ENCODE peak calls at places on chromosomes 11 and 22, in six cellular contexts. One of them, this sample, is unnamed.

GRCh38 chr11:111006207-111006606 is 239.3 kb upstream of the POU2AF2 start:
- DNase-seq in HepG2: no peak
- DNase-seq in K562: no peak
- DNase-seq in A549: no peak
- DNase-seq in endothelial cell of umbilical vein: no peak
- DNase-seq in GM12878: no peak
- DNase-seq in this sample: no peak

GRCh38 chr11:112291191-112291590 is 30.5 kb upstream of the PLET1 start:
- DNase-seq in HepG2: no peak
- DNase-seq in K562: no peak
- DNase-seq in A549: no peak
- DNase-seq in endothelial cell of umbilical vein: no peak
- DNase-seq in GM12878: no peak
- DNase-seq in this sample: no peak

GRCh38 chr11:66970808-66971442 is 4.2 kb upstream of the C11orf86 start:
- DNase-seq in HepG2: peak; percentile 95
- DNase-seq in K562: no peak
- DNase-seq in A549: peak; percentile 99
- DNase-seq in endothelial cell of umbilical vein: peak; percentile 74
- DNase-seq in GM12878: no peak
- DNase-seq in this sample: peak; percentile 97

GRCh38 chr11:121351089-121351488 is 58.5 kb downstream of the SC5D start:
- DNase-seq in HepG2: no peak
- DNase-seq in K562: no peak
- DNase-seq in A549: no peak
- DNase-seq in endothelial cell of umbilical vein: no peak
- DNase-seq in GM12878: no peak
- DNase-seq in this sample: no peak

GRCh38 chr11:72041364-72042058 is 38.8 kb downstream of the NUMA1 start:
- DNase-seq in HepG2: peak; percentile 31
- DNase-seq in K562: peak; percentile 27
- DNase-seq in A549: peak; percentile 65
- DNase-seq in endothelial cell of umbilical vein: peak; percentile 87
- DNase-seq in GM12878: no peak
- DNase-seq in this sample: no peak

GRCh38 chr11:77403228-77403627 is 70.7 kb downstream of the PAK1 start:
- DNase-seq in HepG2: no peak
- DNase-seq in K562: no peak
- DNase-seq in A549: no peak
- DNase-seq in endothelial cell of umbilical vein: no peak
- DNase-seq in GM12878: no peak
- DNase-seq in this sample: no peak

GRCh38 chr11:106950067-106950491 is 68.2 kb downstream of the GUCY1A2 start:
- DNase-seq in HepG2: no peak
- DNase-seq in K562: no peak
- DNase-seq in A549: no peak
- DNase-seq in endothelial cell of umbilical vein: no peak
- DNase-seq in GM12878: no peak
- DNase-seq in this sample: no peak

GRCh38 chr11:43278302-43278956 is 33.4 kb upstream of the API5 start:
- DNase-seq in HepG2: peak; percentile 54
- DNase-seq in K562: peak; percentile 42
- DNase-seq in A549: peak; percentile 49
- DNase-seq in endothelial cell of umbilical vein: peak; percentile 8
- DNase-seq in GM12878: no peak
- DNase-seq in this sample: peak; percentile 23

GRCh38 chr11:31977343-31977742 is 113.5 kb upstream of the RCN1 start:
- DNase-seq in HepG2: no peak
- DNase-seq in K562: no peak
- DNase-seq in A549: no peak
- DNase-seq in endothelial cell of umbilical vein: no peak
- DNase-seq in GM12878: no peak
- DNase-seq in this sample: no peak

GRCh38 chr22:50486561-50487289 is at the start of gene MIOX:
- DNase-seq in HepG2: no peak
- DNase-seq in K562: peak; percentile 27
- DNase-seq in A549: no peak
- DNase-seq in endothelial cell of umbilical vein: no peak
- DNase-seq in GM12878: no peak
- DNase-seq in this sample: no peak

GRCh38 chr11:14537134-14537599 is 17.0 kb upstream of the PSMA1 start:
- DNase-seq in HepG2: peak; percentile 20
- DNase-seq in K562: peak; percentile 64
- DNase-seq in A549: peak; percentile 44
- DNase-seq in endothelial cell of umbilical vein: peak; percentile 60
- DNase-seq in GM12878: no peak
- DNase-seq in this sample: peak; percentile 70

GRCh38 chr22:39454385-39454871 is 2.4 kb upstream of the MGAT3 start:
- DNase-seq in HepG2: no peak
- DNase-seq in K562: no peak
- DNase-seq in A549: peak; percentile 64
- DNase-seq in endothelial cell of umbilical vein: no peak
- DNase-seq in GM12878: no peak
- DNase-seq in this sample: no peak

GRCh38 chr11:34647131-34647530 is 26.2 kb downstream of the EHF start:
- DNase-seq in HepG2: no peak
- DNase-seq in K562: no peak
- DNase-seq in A549: no peak
- DNase-seq in endothelial cell of umbilical vein: no peak
- DNase-seq in GM12878: no peak
- DNase-seq in this sample: no peak

GRCh38 chr22:29359469-29359868 is 28.9 kb downstream of the AP1B1 start:
- DNase-seq in HepG2: peak; percentile 50
- DNase-seq in K562: peak; percentile 20
- DNase-seq in A549: peak; percentile 50
- DNase-seq in endothelial cell of umbilical vein: peak; percentile 77
- DNase-seq in GM12878: no peak
- DNase-seq in this sample: peak; percentile 60

GRCh38 chr22:19720150-19720827 is 3.0 kb upstream of the GP1BB start:
- DNase-seq in HepG2: no peak
- DNase-seq in K562: no peak
- DNase-seq in A549: no peak
- DNase-seq in endothelial cell of umbilical vein: no peak
- DNase-seq in GM12878: no peak
- DNase-seq in this sample: no peak

GRCh38 chr11:71268706-71269321 is 16.4 kb upstream of the SHANK2 start:
- DNase-seq in HepG2: peak; percentile 74
- DNase-seq in K562: no peak
- DNase-seq in A549: no peak
- DNase-seq in endothelial cell of umbilical vein: no peak
- DNase-seq in GM12878: no peak
- DNase-seq in this sample: no peak

GRCh38 chr11:104594228-104594958 is 303.9 kb downstream of the CASP12 start:
- DNase-seq in HepG2: no peak
- DNase-seq in K562: no peak
- DNase-seq in A549: no peak
- DNase-seq in endothelial cell of umbilical vein: no peak
- DNase-seq in GM12878: no peak
- DNase-seq in this sample: peak; percentile 15

GRCh38 chr11:132072880-132073213 is 702.4 kb downstream of the NTM start:
- DNase-seq in HepG2: no peak
- DNase-seq in K562: no peak
- DNase-seq in A549: no peak
- DNase-seq in endothelial cell of umbilical vein: no peak
- DNase-seq in GM12878: no peak
- DNase-seq in this sample: no peak

GRCh38 chr22:32413715-32414114 is 1.7 kb upstream of the RTCB start:
- DNase-seq in HepG2: peak; percentile 24
- DNase-seq in K562: peak; percentile 13
- DNase-seq in A549: peak; percentile 18
- DNase-seq in endothelial cell of umbilical vein: peak; percentile 28
- DNase-seq in GM12878: no peak
- DNase-seq in this sample: peak; percentile 15

GRCh38 chr11:128790200-128790599 is 76.9 kb downstream of the KCNJ1 start:
- DNase-seq in HepG2: no peak
- DNase-seq in K562: no peak
- DNase-seq in A549: no peak
- DNase-seq in endothelial cell of umbilical vein: peak; percentile 29
- DNase-seq in GM12878: no peak
- DNase-seq in this sample: no peak

GRCh38 chr11:75563501-75563977 is 1.5 kb downstream of the SERPINH1 start:
- DNase-seq in HepG2: no peak
- DNase-seq in K562: no peak
- DNase-seq in A549: no peak
- DNase-seq in endothelial cell of umbilical vein: peak; percentile 24
- DNase-seq in GM12878: no peak
- DNase-seq in this sample: no peak

GRCh38 chr22:29907753-29908515 is 25.0 kb downstream of the MTMR3 start:
- DNase-seq in HepG2: peak; percentile 75
- DNase-seq in K562: peak; percentile 78
- DNase-seq in A549: peak; percentile 86
- DNase-seq in endothelial cell of umbilical vein: peak; percentile 97
- DNase-seq in GM12878: no peak
- DNase-seq in this sample: peak; percentile 69

GRCh38 chr22:25741692-25742626 is at the start of gene MYO18B:
- DNase-seq in HepG2: no peak
- DNase-seq in K562: peak; percentile 89
- DNase-seq in A549: no peak
- DNase-seq in endothelial cell of umbilical vein: no peak
- DNase-seq in GM12878: no peak
- DNase-seq in this sample: peak; percentile 71

GRCh38 chr22:38305481-38306448 is 11.5 kb downstream of the CSNK1E start:
- DNase-seq in HepG2: no peak
- DNase-seq in K562: peak; percentile 32
- DNase-seq in A549: no peak
- DNase-seq in endothelial cell of umbilical vein: peak; percentile 67
- DNase-seq in GM12878: peak; percentile 89
- DNase-seq in this sample: peak; percentile 59

GRCh38 chr11:60923326-60923725 is 934 bp upstream of the TMEM132A start:
- DNase-seq in HepG2: no peak
- DNase-seq in K562: no peak
- DNase-seq in A549: no peak
- DNase-seq in endothelial cell of umbilical vein: no peak
- DNase-seq in GM12878: no peak
- DNase-seq in this sample: no peak

GRCh38 chr22:42847110-42847509 is 10.0 kb downstream of the ARFGAP3 start:
- DNase-seq in HepG2: no peak
- DNase-seq in K562: no peak
- DNase-seq in A549: no peak
- DNase-seq in endothelial cell of umbilical vein: no peak
- DNase-seq in GM12878: no peak
- DNase-seq in this sample: no peak

GRCh38 chr11:126968915-126969314 is 31.7 kb downstream of the KIRREL3 start:
- DNase-seq in HepG2: no peak
- DNase-seq in K562: peak; percentile 7
- DNase-seq in A549: no peak
- DNase-seq in endothelial cell of umbilical vein: no peak
- DNase-seq in GM12878: no peak
- DNase-seq in this sample: peak; percentile 13

GRCh38 chr22:22892096-22893052 is 4.8 kb downstream of the IGLL5 start:
- DNase-seq in HepG2: no peak
- DNase-seq in K562: no peak
- DNase-seq in A549: no peak
- DNase-seq in endothelial cell of umbilical vein: no peak
- DNase-seq in GM12878: no peak
- DNase-seq in this sample: no peak

GRCh38 chr11:94638278-94638901 is 71.2 kb downstream of the PIWIL4 start:
- DNase-seq in HepG2: no peak
- DNase-seq in K562: no peak
- DNase-seq in A549: no peak
- DNase-seq in endothelial cell of umbilical vein: no peak
- DNase-seq in GM12878: no peak
- DNase-seq in this sample: peak; percentile 55

GRCh38 chr11:36512016-36512415 is 1.9 kb upstream of the TRAF6 start:
- DNase-seq in HepG2: peak; percentile 58
- DNase-seq in K562: no peak
- DNase-seq in A549: no peak
- DNase-seq in endothelial cell of umbilical vein: no peak
- DNase-seq in GM12878: no peak
- DNase-seq in this sample: no peak

DNA sequence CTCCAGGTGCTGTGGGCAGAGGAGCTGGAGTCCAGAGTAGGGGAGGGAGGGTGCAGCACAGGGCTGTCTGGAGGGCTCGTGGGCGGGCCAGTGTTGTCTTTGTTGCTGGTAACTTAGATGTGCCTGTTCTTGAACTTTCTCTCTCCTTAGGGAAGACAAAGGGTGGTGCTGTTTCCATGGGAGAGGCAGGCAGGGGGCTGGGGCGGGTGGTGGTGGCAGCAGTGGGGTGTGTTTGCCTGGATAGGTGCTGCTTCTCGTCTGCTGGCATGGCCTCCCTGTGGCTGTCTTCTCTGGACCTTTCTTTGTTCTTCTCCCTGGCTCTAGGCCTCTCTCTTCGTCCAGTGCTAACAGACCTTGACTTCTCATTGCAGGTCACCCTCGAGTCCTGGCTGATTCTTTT is 8.5 kb downstream of the SIDT2 start:
- DNase-seq in HepG2: no peak
- DNase-seq in K562: no peak
- DNase-seq in A549: no peak
- DNase-seq in endothelial cell of umbilical vein: no peak
- DNase-seq in GM12878: no peak
- DNase-seq in this sample: no peak
- TF ChIP-seq MAX in HepG2: no peak
- TF ChIP-seq MAX in K562: no peak
- TF ChIP-seq MAX in A549: no peak
- TF ChIP-seq MAX in endothelial cell of umbilical vein: no peak
- TF ChIP-seq MAX in GM12878: no peak
- TF ChIP-seq MAX in this sample: no peak

DNA sequence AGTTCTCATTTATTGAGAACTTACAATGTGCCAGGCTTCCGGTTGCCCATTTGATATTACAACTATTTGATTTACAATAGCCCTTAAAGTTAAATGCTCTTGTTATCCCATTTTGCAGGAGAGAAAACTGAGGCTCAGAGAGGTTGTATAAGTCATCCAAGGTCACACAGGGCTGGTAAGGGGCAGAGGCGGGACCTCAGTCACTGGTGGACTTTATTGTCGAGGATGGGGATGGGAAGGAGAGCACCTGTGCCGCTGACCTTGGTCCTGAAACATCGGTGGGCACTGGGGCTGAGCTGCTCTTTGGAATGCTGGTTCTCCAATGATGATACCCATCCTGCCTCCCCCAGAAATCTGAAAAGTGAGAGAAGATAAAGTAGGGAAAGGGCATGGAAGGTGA is 265.4 kb downstream of the MIAT start:
- DNase-seq in HepG2: no peak
- DNase-seq in K562: no peak
- DNase-seq in A549: no peak
- DNase-seq in endothelial cell of umbilical vein: no peak
- DNase-seq in GM12878: no peak
- DNase-seq in this sample: no peak
- TF ChIP-seq MYC in HepG2: no peak
- TF ChIP-seq MYC in K562: no peak
- TF ChIP-seq MYC in A549: no peak
- TF ChIP-seq MYC in endothelial cell of umbilical vein: no peak
- TF ChIP-seq MYC in GM12878: no peak
- TF ChIP-seq MYC in this sample: no peak

GRCh38 chr22:45905924-45906865 is 70.8 kb downstream of the WNT7B start:
- DNase-seq in HepG2: no peak
- DNase-seq in K562: no peak
- DNase-seq in A549: no peak
- DNase-seq in endothelial cell of umbilical vein: no peak
- DNase-seq in GM12878: no peak
- DNase-seq in this sample: peak; percentile 85
- TF ChIP-seq MAX in HepG2: no peak
- TF ChIP-seq MAX in K562: no peak
- TF ChIP-seq MAX in A549: no peak
- TF ChIP-seq MAX in endothelial cell of umbilical vein: no peak
- TF ChIP-seq MAX in GM12878: no peak
- TF ChIP-seq MAX in this sample: no peak

GRCh38 chr22:37161442-37161841 is 11.7 kb upstream of the IL2RB start:
- DNase-seq in HepG2: peak; percentile 18
- DNase-seq in K562: peak; percentile 65
- DNase-seq in A549: peak; percentile 53
- DNase-seq in endothelial cell of umbilical vein: no peak
- DNase-seq in GM12878: no peak
- DNase-seq in this sample: peak; percentile 37
- TF ChIP-seq MYC in HepG2: no peak
- TF ChIP-seq MYC in K562: no peak
- TF ChIP-seq MYC in A549: no peak
- TF ChIP-seq MYC in endothelial cell of umbilical vein: no peak
- TF ChIP-seq MYC in GM12878: no peak
- TF ChIP-seq MYC in this sample: no peak

This sample was measured in NB4.